ENCODE peak calls at places on chromosomes 13 and 19, in four cellular contexts. B, Y, M and F are unnamed samples.
A peak's percentile ranks its signal among the peaks of the same experiment; 100 is the strongest.

GRCh38 chr19:54465367-54466109 is 2.0 kb upstream of the LENG9 start:
- DNase-seq in B (no peak), Y (no peak), M (no peak), F (no peak)

GRCh38 chr19:18280247-18281081 is 958 bp downstream of the JUND start:
- DNase-seq in B (peak; percentile 85), Y (peak; percentile 88), M (no peak), F (peak; percentile 53)

GRCh38 chr13:36819811-36820140 is 754 bp downstream of the RFXAP start:
- DNase-seq in B (no peak), Y (peak; percentile 9), M (no peak), F (peak; percentile 33)

GRCh38 chr13:21208755-21209154 is 32.3 kb downstream of the MRPL57 start:
- DNase-seq in B (no peak), Y (no peak), M (no peak), F (no peak)

GRCh38 chr13:44373601-44374347 is at the start of gene SERP2:
- DNase-seq in B (peak; percentile 97), Y (no peak), M (peak; percentile 49), F (peak; percentile 77)

GRCh38 chr19:5803441-5803751 is 1.5 kb upstream of the NRTN start:
- DNase-seq in B (no peak), Y (no peak), M (no peak), F (no peak)

GRCh38 chr19:31678421-31678820 is 329.2 kb upstream of the TSHZ3 start:
- DNase-seq in B (no peak), Y (no peak), M (no peak), F (no peak)

GRCh38 chr19:15869109-15869555 is 28.7 kb downstream of the CYP4F2 start:
- DNase-seq in B (peak; percentile 66), Y (peak; percentile 78), M (no peak), F (peak; percentile 57)

GRCh38 chr13:70835349-70835748 is 727.1 kb upstream of the KLHL1 start:
- DNase-seq in B (peak; percentile 14), Y (no peak), M (no peak), F (no peak)

GRCh38 chr13:109275848-109276247 is 510.5 kb downstream of the IRS2 start:
- DNase-seq in B (peak; percentile 17), Y (no peak), M (no peak), F (peak; percentile 32)

GRCh38 chr19:42250666-42251531 is 4.0 kb downstream of the ERF start:
- DNase-seq in B (peak; percentile 48), Y (no peak), M (no peak), F (no peak)

GRCh38 chr19:17289489-17289888 is 7.8 kb downstream of the ANKLE1 start:
- DNase-seq in B (peak; percentile 96), Y (peak; percentile 96), M (no peak), F (peak; percentile 91)

GRCh38 chr13:28037399-28037798 is 48.9 kb upstream of the URAD start:
- DNase-seq in B (no peak), Y (no peak), M (no peak), F (no peak)

GRCh38 chr19:42292042-42292960 is 9.6 kb upstream of the PRR19 start:
- DNase-seq in B (no peak), Y (no peak), M (no peak), F (no peak)

GRCh38 chr13:30819136-30819875 is 84.0 kb downstream of the ALOX5AP start:
- DNase-seq in B (no peak), Y (no peak), M (no peak), F (no peak)

GRCh38 chr19:27652281-27652680 is 1560.7 kb downstream of the UQCRFS1 start:
- DNase-seq in B (no peak), Y (no peak), M (no peak), F (no peak)

GRCh38 chr19:46409146-46409545 is 4.2 kb downstream of the CCDC8 start:
- DNase-seq in B (no peak), Y (no peak), M (no peak), F (no peak)

GRCh38 chr13:110924639-110924934 is 9.7 kb upstream of the ANKRD10 start:
- DNase-seq in B (no peak), Y (no peak), M (no peak), F (no peak)

GRCh38 chr13:49421391-49421790 is 22.5 kb downstream of the CAB39L start:
- DNase-seq in B (no peak), Y (peak; percentile 12), M (no peak), F (peak; percentile 62)

GRCh38 chr19:46639356-46640061 is 3.5 kb upstream of the GNG8 start:
- DNase-seq in B (peak; percentile 94), Y (peak; percentile 61), M (no peak), F (no peak)

GRCh38 chr13:26950968-26951367 is 190.4 kb upstream of the GPR12 start:
- DNase-seq in B (no peak), Y (no peak), M (no peak), F (no peak)

GRCh38 chr13:35228536-35228935 is 248.0 kb downstream of the MAB21L1 start:
- DNase-seq in B (no peak), Y (no peak), M (no peak), F (no peak)

GRCh38 chr19:16361926-16362325 is 37.3 kb downstream of the KLF2 start:
- DNase-seq in B (no peak), Y (no peak), M (no peak), F (no peak)

GRCh38 chr13:113145911-113146598 is 12.4 kb upstream of the PROZ start:
- DNase-seq in B (no peak), Y (no peak), M (no peak), F (no peak)

GRCh38 chr19:53333071-53333465 is 481 bp upstream of the ZNF845 start:
- DNase-seq in B (peak; percentile 61), Y (no peak), M (no peak), F (peak; percentile 65)

GRCh38 chr13:20492641-20493040 is 33.0 kb downstream of the CRYL1 start:
- DNase-seq in B (no peak), Y (peak; percentile 18), M (no peak), F (peak; percentile 62)

GRCh38 chr19:5045956-5046338 is 77.0 kb downstream of the KDM4B start:
- DNase-seq in B (no peak), Y (no peak), M (no peak), F (no peak)

GRCh38 chr19:47498561-47498960 is 14.5 kb upstream of the KPTN start:
- DNase-seq in B (no peak), Y (no peak), M (no peak), F (no peak)

GRCh38 chr19:48325265-48325910 is at the start of gene EMP3:
- DNase-seq in B (no peak), Y (peak; percentile 73), M (no peak), F (peak; percentile 78)

GRCh38 chr19:7471696-7472620 is 16.9 kb downstream of the PEX11G start:
- DNase-seq in B (no peak), Y (no peak), M (no peak), F (no peak)

GRCh38 chr13:67228031-67228430 is 2.1 kb downstream of the PCDH9 start:
- DNase-seq in B (no peak), Y (no peak), M (no peak), F (no peak)

GRCh38 chr13:99307648-99308339 is 595 bp upstream of the GPR183 start:
- DNase-seq in B (no peak), Y (peak; percentile 15), M (no peak), F (no peak)

GRCh38 chr13:91894311-91894710 is 495.9 kb downstream of the GPC5 start:
- DNase-seq in B (no peak), Y (no peak), M (no peak), F (no peak)

GRCh38 chr13:91893040-91893439 is 494.6 kb downstream of the GPC5 start:
- DNase-seq in B (no peak), Y (no peak), M (no peak), F (no peak)

DNA sequence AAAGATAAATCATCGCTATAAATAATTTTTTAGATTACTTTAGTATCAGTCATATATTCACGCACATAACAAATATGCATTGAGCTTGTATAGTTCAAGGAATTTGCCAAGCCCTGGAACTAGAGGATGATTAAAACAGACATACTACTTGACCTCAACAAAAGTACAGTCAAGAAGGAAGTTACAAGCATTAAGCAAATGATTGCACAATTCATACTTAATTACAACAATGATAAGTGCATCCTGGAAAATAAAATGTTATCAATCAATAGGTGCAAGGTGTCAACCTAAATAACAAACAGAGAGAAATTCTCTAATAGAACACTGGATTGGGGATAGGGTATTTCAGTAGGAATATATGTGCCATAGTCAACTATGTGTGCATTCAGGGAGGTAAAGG is 491.2 kb downstream of the GPC5 start:
- DNase-seq in B (no peak), Y (no peak), M (no peak), F (no peak)
- TF ChIP-seq TEAD4 in B (no peak), Y (no peak), M (no peak), F (no peak)

GRCh38 chr13:93690139-93690538 is 463.5 kb downstream of the GPC6 start:
- DNase-seq in B (no peak), Y (no peak), M (no peak), F (no peak)

GRCh38 chr13:93687261-93687660 is 460.7 kb downstream of the GPC6 start:
- DNase-seq in B (no peak), Y (no peak), M (no peak), F (no peak)

GRCh38 chr13:93685900-93686299 is 459.3 kb downstream of the GPC6 start:
- DNase-seq in B (no peak), Y (no peak), M (no peak), F (no peak)

GRCh38 chr13:93686399-93686798 is 459.8 kb downstream of the GPC6 start:
- DNase-seq in B (no peak), Y (no peak), M (no peak), F (no peak)

GRCh38 chr13:93689333-93689732 is 462.7 kb downstream of the GPC6 start:
- DNase-seq in B (no peak), Y (no peak), M (no peak), F (no peak)
- TF ChIP-seq TEAD4 in B (no peak), Y (no peak), M (no peak), F (no peak)

GRCh38 chr13:114167445-114167844 is 11.6 kb upstream of the CFAP97D2 start:
- DNase-seq in B (no peak), Y (no peak), M (no peak), F (no peak)

GRCh38 chr13:114167885-114168284 is 11.2 kb upstream of the CFAP97D2 start:
- DNase-seq in B (no peak), Y (no peak), M (no peak), F (no peak)

GRCh38 chr13:114164027-114164426 is 15.0 kb upstream of the CFAP97D2 start:
- DNase-seq in B (no peak), Y (no peak), M (no peak), F (no peak)

GRCh38 chr13:114164681-114165429 is 14.2 kb upstream of the CFAP97D2 start:
- DNase-seq in B (no peak), Y (no peak), M (no peak), F (no peak)

DNA sequence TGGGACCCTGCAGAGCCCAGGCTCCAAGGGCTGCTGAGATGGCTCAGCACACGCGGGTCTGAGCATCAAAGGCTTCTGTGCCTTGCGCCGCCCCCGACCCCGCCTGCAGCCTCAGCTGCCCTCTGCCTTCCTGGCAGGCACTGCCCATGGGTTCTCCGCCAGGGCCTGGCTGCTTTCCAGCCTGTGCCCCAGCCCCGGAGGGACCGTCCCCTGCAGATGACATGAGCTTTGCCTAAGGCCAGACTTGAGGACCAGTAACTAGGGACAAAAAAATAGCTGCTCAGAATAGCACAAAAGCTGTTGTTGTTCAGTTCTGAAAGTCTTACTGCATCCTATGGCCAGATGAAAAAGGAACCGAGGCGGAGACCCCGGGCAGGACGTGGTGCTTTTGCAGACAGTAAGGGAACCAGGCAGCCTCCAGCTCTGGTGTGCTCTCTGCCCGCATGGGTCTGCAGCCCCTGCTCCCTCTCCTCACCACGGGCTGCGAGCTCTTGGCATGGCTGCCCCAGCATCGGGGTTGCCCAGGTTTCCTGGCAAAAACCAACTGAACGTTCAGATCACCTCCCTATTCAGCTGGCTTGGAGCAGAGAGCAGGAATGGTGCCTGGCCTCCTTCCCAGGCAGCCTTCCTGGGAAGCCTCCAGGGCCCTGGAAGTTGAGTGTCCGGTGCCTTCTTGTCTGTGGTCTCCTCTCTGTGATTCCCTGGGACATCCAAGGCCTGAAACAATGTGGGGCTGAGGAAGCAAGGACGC is 12.5 kb upstream of the CFAP97D2 start:
- DNase-seq in B (peak; percentile 62), Y (no peak), M (no peak), F (no peak)
- TF ChIP-seq TEAD4 in B (no peak), Y (no peak), M (no peak), F (no peak)

GRCh38 chr19:3823345-3823704 is 37.1 kb upstream of the MATK start:
- DNase-seq in B (peak; percentile 36), Y (no peak), M (no peak), F (no peak)
- TF ChIP-seq TEAD4 in B (no peak), Y (no peak), M (no peak), F (no peak)